ENCODE peak calls at places on chromosomes 11 and 22, in five cellular contexts. One of them, this sample, is unnamed.

GRCh38 chr22:43000441-43001175 is 14.3 kb downstream of the PACSIN2 start:
- DNase-seq in HEK293T: no peak
- DNase-seq in SK-N-SH: no peak
- DNase-seq in HepG2: no peak
- DNase-seq in GM12878: no peak
- DNase-seq in this sample: no peak

GRCh38 chr22:37676691-37677627 is 1.5 kb downstream of the LGALS1 start:
- DNase-seq in HEK293T: peak; percentile 77
- DNase-seq in SK-N-SH: peak; percentile 91
- DNase-seq in HepG2: peak; percentile 75
- DNase-seq in GM12878: no peak
- DNase-seq in this sample: peak; percentile 77

GRCh38 chr22:41517172-41518047 is 26.9 kb downstream of the POLR3H start:
- DNase-seq in HEK293T: peak; percentile 81
- DNase-seq in SK-N-SH: peak; percentile 75
- DNase-seq in HepG2: peak; percentile 27
- DNase-seq in GM12878: no peak
- DNase-seq in this sample: peak; percentile 46

GRCh38 chr22:38338772-38339379 is 21.6 kb upstream of the CSNK1E start:
- DNase-seq in HEK293T: no peak
- DNase-seq in SK-N-SH: no peak
- DNase-seq in HepG2: no peak
- DNase-seq in GM12878: no peak
- DNase-seq in this sample: no peak

GRCh38 chr11:19625438-19625837 is 87.2 kb upstream of the NAV2 start:
- DNase-seq in HEK293T: no peak
- DNase-seq in SK-N-SH: no peak
- DNase-seq in HepG2: no peak
- DNase-seq in GM12878: no peak
- DNase-seq in this sample: no peak

GRCh38 chr11:124920870-124921609 is 2.0 kb downstream of the HEPN1 start:
- DNase-seq in HEK293T: peak; percentile 31
- DNase-seq in SK-N-SH: peak; percentile 94
- DNase-seq in HepG2: no peak
- DNase-seq in GM12878: no peak
- DNase-seq in this sample: no peak

GRCh38 chr22:45341503-45341902 is 31.8 kb downstream of the FAM118A start:
- DNase-seq in HEK293T: no peak
- DNase-seq in SK-N-SH: no peak
- DNase-seq in HepG2: no peak
- DNase-seq in GM12878: no peak
- DNase-seq in this sample: no peak

GRCh38 chr22:48309115-48309705 is 1518.5 kb downstream of the BRD1 start:
- DNase-seq in HEK293T: no peak
- DNase-seq in SK-N-SH: no peak
- DNase-seq in HepG2: no peak
- DNase-seq in GM12878: no peak
- DNase-seq in this sample: no peak

GRCh38 chr22:25777870-25778269 is 35.9 kb downstream of the MYO18B start:
- DNase-seq in HEK293T: peak; percentile 61
- DNase-seq in SK-N-SH: peak; percentile 74
- DNase-seq in HepG2: peak; percentile 41
- DNase-seq in GM12878: peak; percentile 11
- DNase-seq in this sample: peak; percentile 31

GRCh38 chr22:38069372-38070249 is 12.4 kb downstream of the PICK1 start:
- DNase-seq in HEK293T: no peak
- DNase-seq in SK-N-SH: peak; percentile 55
- DNase-seq in HepG2: no peak
- DNase-seq in GM12878: no peak
- DNase-seq in this sample: peak; percentile 61

GRCh38 chr11:111698852-111699559 is 67.2 kb downstream of the PPP2R1B start:
- DNase-seq in HEK293T: no peak
- DNase-seq in SK-N-SH: no peak
- DNase-seq in HepG2: no peak
- DNase-seq in GM12878: no peak
- DNase-seq in this sample: peak; percentile 34

GRCh38 chr11:125262825-125263218 is 98.3 kb downstream of the PKNOX2 start:
- DNase-seq in HEK293T: no peak
- DNase-seq in SK-N-SH: no peak
- DNase-seq in HepG2: no peak
- DNase-seq in GM12878: no peak
- DNase-seq in this sample: no peak

GRCh38 chr11:16028406-16028805 is 327.9 kb downstream of the SOX6 start:
- DNase-seq in HEK293T: no peak
- DNase-seq in SK-N-SH: no peak
- DNase-seq in HepG2: no peak
- DNase-seq in GM12878: no peak
- DNase-seq in this sample: no peak

GRCh38 chr11:122765487-122766131 is 72.7 kb upstream of the CRTAM start:
- DNase-seq in HEK293T: no peak
- DNase-seq in SK-N-SH: no peak
- DNase-seq in HepG2: no peak
- DNase-seq in GM12878: no peak
- DNase-seq in this sample: no peak

GRCh38 chr22:20591660-20592310 is 84.4 kb downstream of the MED15 start:
- DNase-seq in HEK293T: no peak
- DNase-seq in SK-N-SH: no peak
- DNase-seq in HepG2: peak; percentile 45
- DNase-seq in GM12878: no peak
- DNase-seq in this sample: peak; percentile 96

GRCh38 chr22:20221421-20222340 is 46.4 kb downstream of the RTN4R start:
- DNase-seq in HEK293T: no peak
- DNase-seq in SK-N-SH: no peak
- DNase-seq in HepG2: no peak
- DNase-seq in GM12878: no peak
- DNase-seq in this sample: no peak

GRCh38 chr11:62190011-62190410 is at the start of gene SCGB1D1:
- DNase-seq in HEK293T: no peak
- DNase-seq in SK-N-SH: no peak
- DNase-seq in HepG2: no peak
- DNase-seq in GM12878: no peak
- DNase-seq in this sample: no peak

GRCh38 chr11:76141901-76142300 is 64.4 kb downstream of the WNT11 start:
- DNase-seq in HEK293T: no peak
- DNase-seq in SK-N-SH: no peak
- DNase-seq in HepG2: no peak
- DNase-seq in GM12878: no peak
- DNase-seq in this sample: no peak

GRCh38 chr11:66418168-66418985 is 2.5 kb upstream of the NPAS4 start:
- DNase-seq in HEK293T: peak; percentile 59
- DNase-seq in SK-N-SH: peak; percentile 85
- DNase-seq in HepG2: peak; percentile 53
- DNase-seq in GM12878: peak; percentile 21
- DNase-seq in this sample: peak; percentile 74

GRCh38 chr11:74932797-74933196 is 16.1 kb downstream of the XRRA1 start:
- DNase-seq in HEK293T: no peak
- DNase-seq in SK-N-SH: no peak
- DNase-seq in HepG2: no peak
- DNase-seq in GM12878: no peak
- DNase-seq in this sample: no peak

GRCh38 chr22:47283616-47284270 is 521.3 kb downstream of the TBC1D22A start:
- DNase-seq in HEK293T: no peak
- DNase-seq in SK-N-SH: peak; percentile 6
- DNase-seq in HepG2: no peak
- DNase-seq in GM12878: no peak
- DNase-seq in this sample: no peak

GRCh38 chr22:17434856-17435255 is 65.6 kb downstream of the CECR2 start:
- DNase-seq in HEK293T: no peak
- DNase-seq in SK-N-SH: no peak
- DNase-seq in HepG2: no peak
- DNase-seq in GM12878: no peak
- DNase-seq in this sample: no peak

GRCh38 chr22:19648419-19648929 is 65.8 kb upstream of the SEPTIN5 start:
- DNase-seq in HEK293T: no peak
- DNase-seq in SK-N-SH: no peak
- DNase-seq in HepG2: no peak
- DNase-seq in GM12878: no peak
- DNase-seq in this sample: peak; percentile 58

GRCh38 chr11:63212742-63213141 is 30.7 kb downstream of the SLC22A25 start:
- DNase-seq in HEK293T: peak; percentile 34
- DNase-seq in SK-N-SH: peak; percentile 23
- DNase-seq in HepG2: peak; percentile 10
- DNase-seq in GM12878: no peak
- DNase-seq in this sample: peak; percentile 41

GRCh38 chr11:18203723-18204122 is 31.1 kb downstream of the MRGPRX4 start:
- DNase-seq in HEK293T: peak; percentile 69
- DNase-seq in SK-N-SH: peak; percentile 69
- DNase-seq in HepG2: peak; percentile 31
- DNase-seq in GM12878: no peak
- DNase-seq in this sample: peak; percentile 59

GRCh38 chr22:38415561-38416321 is 39.3 kb downstream of the KCNJ4 start:
- DNase-seq in HEK293T: peak; percentile 70
- DNase-seq in SK-N-SH: no peak
- DNase-seq in HepG2: no peak
- DNase-seq in GM12878: no peak
- DNase-seq in this sample: no peak

GRCh38 chr22:37187891-37188761 is at the start of gene C1QTNF6:
- DNase-seq in HEK293T: no peak
- DNase-seq in SK-N-SH: peak; percentile 77
- DNase-seq in HepG2: no peak
- DNase-seq in GM12878: no peak
- DNase-seq in this sample: no peak

GRCh38 chr11:223026-223789 is 12.9 kb downstream of the SIRT3 start:
- DNase-seq in HEK293T: no peak
- DNase-seq in SK-N-SH: no peak
- DNase-seq in HepG2: no peak
- DNase-seq in GM12878: no peak
- DNase-seq in this sample: no peak

GRCh38 chr11:5665051-5665450 is 19.8 kb downstream of the TRIM5 start:
- DNase-seq in HEK293T: no peak
- DNase-seq in SK-N-SH: no peak
- DNase-seq in HepG2: no peak
- DNase-seq in GM12878: no peak
- DNase-seq in this sample: no peak

DNA sequence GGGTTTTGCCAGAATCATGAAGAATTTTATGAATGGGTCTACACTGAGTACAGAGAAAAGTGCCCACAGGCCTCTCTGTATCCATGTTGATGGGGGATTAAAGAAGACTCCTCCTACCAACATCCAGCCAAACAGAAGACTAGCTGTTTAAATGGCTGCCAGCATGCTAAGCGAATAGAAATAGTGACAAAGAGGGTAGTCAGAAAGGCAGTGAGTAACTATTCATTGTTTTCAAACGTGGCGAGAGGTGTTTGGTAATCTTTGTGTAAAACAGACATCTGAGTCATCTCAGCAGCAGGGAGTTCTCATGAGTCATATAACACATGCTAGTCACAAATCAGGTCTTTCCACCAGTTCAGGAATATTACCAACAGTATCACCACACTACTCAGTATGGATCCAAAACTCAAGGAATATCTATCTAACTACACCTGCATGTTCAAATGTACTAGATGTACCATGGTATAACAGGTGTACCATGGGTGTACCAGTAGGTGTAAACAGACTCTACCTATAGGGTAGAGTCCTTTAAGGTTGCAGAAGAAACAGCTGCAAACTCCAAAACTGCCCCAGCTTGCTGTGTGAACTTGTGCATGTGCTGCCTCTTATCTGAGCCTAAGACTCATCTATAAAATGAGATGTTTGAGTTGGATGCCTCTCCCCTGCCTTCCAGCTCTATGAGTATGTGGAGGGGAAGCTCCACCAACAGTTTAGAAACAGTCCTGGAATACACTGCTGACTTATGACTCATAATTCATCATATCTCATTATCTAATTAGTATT is 82.0 kb downstream of the SLC1A2 start:
- DNase-seq in HEK293T: no peak
- DNase-seq in SK-N-SH: no peak
- DNase-seq in HepG2: peak; percentile 85
- DNase-seq in GM12878: no peak
- DNase-seq in this sample: peak; percentile 55
- TF ChIP-seq FOXM1 in HEK293T: no peak
- TF ChIP-seq FOXM1 in SK-N-SH: peak; percentile 68
- TF ChIP-seq FOXM1 in HepG2: no peak
- TF ChIP-seq FOXM1 in GM12878: no peak
- TF ChIP-seq FOXM1 in this sample: no peak

GRCh38 chr11:1226226-1226961 is 3.5 kb downstream of the MUC5B start:
- DNase-seq in HEK293T: no peak
- DNase-seq in SK-N-SH: peak; percentile 55
- DNase-seq in HepG2: no peak
- DNase-seq in GM12878: no peak
- DNase-seq in this sample: peak; percentile 42
- TF ChIP-seq FOXM1 in HEK293T: no peak
- TF ChIP-seq FOXM1 in SK-N-SH: no peak
- TF ChIP-seq FOXM1 in HepG2: no peak
- TF ChIP-seq FOXM1 in GM12878: no peak
- TF ChIP-seq FOXM1 in this sample: no peak

DNA sequence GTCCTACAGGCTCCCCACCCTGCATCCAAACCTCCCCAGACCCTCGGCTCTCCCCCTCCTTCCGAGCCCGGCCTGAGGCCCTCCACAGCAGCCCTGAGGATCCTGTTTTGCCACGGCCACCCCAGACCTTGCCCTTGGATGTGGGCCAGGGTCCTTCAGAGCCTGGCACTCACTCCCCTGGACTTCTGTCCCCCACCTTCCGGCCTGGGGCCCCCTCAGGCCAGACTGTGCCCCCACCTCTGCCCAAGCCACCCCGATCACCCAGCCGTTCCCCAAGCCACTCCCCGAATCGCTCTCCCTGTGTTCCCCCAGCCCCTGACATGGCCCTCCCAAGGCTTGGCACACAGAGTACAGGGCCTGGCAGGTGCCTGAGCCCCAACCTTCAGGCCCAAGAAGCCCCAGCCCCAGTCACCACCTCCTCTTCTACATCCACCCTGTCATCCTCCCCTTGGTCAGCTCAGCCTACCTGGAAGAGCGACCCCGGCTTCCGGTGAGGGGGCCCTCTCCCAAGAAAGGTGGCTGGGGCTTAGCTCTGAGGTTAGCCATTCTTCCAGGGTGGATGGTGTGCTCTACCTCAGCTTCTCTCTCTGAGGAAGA is 2.9 kb downstream of the INPP5J start:
- DNase-seq in HEK293T: no peak
- DNase-seq in SK-N-SH: no peak
- DNase-seq in HepG2: no peak
- DNase-seq in GM12878: no peak
- DNase-seq in this sample: no peak
- TF ChIP-seq FOXM1 in HEK293T: no peak
- TF ChIP-seq FOXM1 in SK-N-SH: no peak
- TF ChIP-seq FOXM1 in HepG2: no peak
- TF ChIP-seq FOXM1 in GM12878: no peak
- TF ChIP-seq FOXM1 in this sample: no peak

DNA sequence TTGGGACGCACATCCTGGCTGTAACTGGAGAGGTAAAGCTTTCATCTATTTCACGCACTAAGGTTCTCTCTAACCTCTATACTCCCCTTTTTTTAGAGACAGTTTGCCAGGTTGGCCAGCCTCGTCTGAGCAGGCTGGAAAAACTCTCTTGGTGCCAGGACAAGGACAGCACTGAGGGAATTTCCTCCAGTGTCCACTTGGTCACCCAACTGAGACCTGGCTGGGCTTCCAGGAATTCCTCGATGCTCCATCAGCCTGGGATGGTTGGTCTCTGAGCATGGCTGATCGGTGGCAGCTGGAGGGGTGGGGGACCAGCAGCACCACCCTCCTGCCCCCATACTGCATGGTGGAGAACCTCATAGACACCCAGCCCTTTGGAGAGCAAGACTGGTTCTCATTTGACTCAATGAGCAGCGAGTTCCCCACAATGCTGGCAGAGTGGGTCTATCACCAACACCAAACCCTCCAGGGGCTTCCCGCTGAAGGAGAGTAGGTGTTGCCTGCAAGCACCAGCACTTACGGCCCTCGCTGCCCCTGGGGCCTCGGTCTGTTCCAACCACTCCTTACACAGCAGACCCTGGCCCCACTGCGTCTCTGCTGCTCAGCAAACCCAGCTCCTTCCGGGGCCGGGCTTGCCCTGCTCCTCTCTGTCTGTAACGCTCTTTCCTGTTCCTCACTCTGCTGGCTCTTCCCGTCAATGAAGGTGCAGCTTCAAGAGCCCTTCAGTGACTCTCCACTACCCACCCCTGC is 122.2 kb downstream of the ST3GAL4 start:
- DNase-seq in HEK293T: no peak
- DNase-seq in SK-N-SH: no peak
- DNase-seq in HepG2: no peak
- DNase-seq in GM12878: no peak
- DNase-seq in this sample: no peak
- TF ChIP-seq FOXM1 in HEK293T: no peak
- TF ChIP-seq FOXM1 in SK-N-SH: no peak
- TF ChIP-seq FOXM1 in HepG2: no peak
- TF ChIP-seq FOXM1 in GM12878: no peak
- TF ChIP-seq FOXM1 in this sample: no peak

This sample was measured in K562.